ENCODE peak calls at places on chromosomes 4 and X, in six cellular contexts. One of them, this sample, is unnamed.
A peak's percentile ranks its signal among the peaks of the same experiment; 100 is the strongest.

GRCh38 chr4:21470531-21470930 is 478.0 kb downstream of the KCNIP4 start:
- DNase-seq in SK-N-SH: peak; percentile 14
- DNase-seq in GM23248: peak; percentile 69
- DNase-seq in adipocyte: peak; percentile 59
- DNase-seq in tibial nerve: no peak
- DNase-seq in CD8-positive, alpha-beta T cell: no peak
- DNase-seq in this sample: peak; percentile 65

GRCh38 chrX:152878976-152879755 is 18.7 kb upstream of the ZNF185 start:
- DNase-seq in tibial nerve: no peak
- DNase-seq in CD8-positive, alpha-beta T cell: no peak
- DNase-seq in adipocyte: no peak
- DNase-seq in SK-N-SH: no peak
- DNase-seq in GM23248: no peak
- DNase-seq in this sample: no peak

GRCh38 chr4:137083571-137083970 is 448.7 kb downstream of the PCDH18 start:
- DNase-seq in CD8-positive, alpha-beta T cell: no peak
- DNase-seq in adipocyte: peak; percentile 38
- DNase-seq in tibial nerve: no peak
- DNase-seq in GM23248: no peak
- DNase-seq in SK-N-SH: no peak
- DNase-seq in this sample: no peak

GRCh38 chrX:115894087-115894486 is 276.5 kb upstream of the AGTR2 start:
- DNase-seq in CD8-positive, alpha-beta T cell: no peak
- DNase-seq in SK-N-SH: peak; percentile 62
- DNase-seq in GM23248: no peak
- DNase-seq in adipocyte: no peak
- DNase-seq in tibial nerve: no peak
- DNase-seq in this sample: peak; percentile 51

GRCh38 chr4:39664828-39665731 is 26.4 kb upstream of the SMIM14 start:
- DNase-seq in adipocyte: peak; percentile 57
- DNase-seq in tibial nerve: no peak
- DNase-seq in SK-N-SH: no peak
- DNase-seq in CD8-positive, alpha-beta T cell: no peak
- DNase-seq in GM23248: peak; percentile 76
- DNase-seq in this sample: no peak

GRCh38 chrX:43224496-43224895 is 431.6 kb upstream of the MAOA start:
- DNase-seq in CD8-positive, alpha-beta T cell: no peak
- DNase-seq in GM23248: no peak
- DNase-seq in SK-N-SH: no peak
- DNase-seq in adipocyte: no peak
- DNase-seq in tibial nerve: no peak
- DNase-seq in this sample: no peak

GRCh38 chr4:472881-473574 is 25.9 kb downstream of the ZNF721 start:
- DNase-seq in CD8-positive, alpha-beta T cell: no peak
- DNase-seq in SK-N-SH: peak; percentile 36
- DNase-seq in adipocyte: peak; percentile 42
- DNase-seq in GM23248: peak; percentile 15
- DNase-seq in tibial nerve: no peak
- DNase-seq in this sample: no peak

GRCh38 chrX:132820675-132821074 is 137.8 kb downstream of the HS6ST2 start:
- DNase-seq in GM23248: no peak
- DNase-seq in SK-N-SH: no peak
- DNase-seq in CD8-positive, alpha-beta T cell: no peak
- DNase-seq in adipocyte: no peak
- DNase-seq in tibial nerve: no peak
- DNase-seq in this sample: no peak

GRCh38 chr4:67810011-67810410 is 55.8 kb upstream of the GNRHR start:
- DNase-seq in CD8-positive, alpha-beta T cell: no peak
- DNase-seq in GM23248: no peak
- DNase-seq in SK-N-SH: no peak
- DNase-seq in adipocyte: no peak
- DNase-seq in tibial nerve: no peak
- DNase-seq in this sample: no peak

GRCh38 chrX:103562801-103563200 is 22.5 kb upstream of the TCEAL4 start:
- DNase-seq in tibial nerve: no peak
- DNase-seq in SK-N-SH: no peak
- DNase-seq in CD8-positive, alpha-beta T cell: no peak
- DNase-seq in adipocyte: no peak
- DNase-seq in GM23248: peak; percentile 21
- DNase-seq in this sample: no peak

GRCh38 chr4:2812985-2813384 is 20.1 kb downstream of the SH3BP2 start:
- DNase-seq in GM23248: peak; percentile 36
- DNase-seq in SK-N-SH: no peak
- DNase-seq in CD8-positive, alpha-beta T cell: no peak
- DNase-seq in tibial nerve: no peak
- DNase-seq in adipocyte: no peak
- DNase-seq in this sample: no peak

GRCh38 chrX:69097451-69098236 is 67.6 kb downstream of the PJA1 start:
- DNase-seq in GM23248: no peak
- DNase-seq in CD8-positive, alpha-beta T cell: no peak
- DNase-seq in SK-N-SH: no peak
- DNase-seq in tibial nerve: no peak
- DNase-seq in adipocyte: no peak
- DNase-seq in this sample: no peak

DNA sequence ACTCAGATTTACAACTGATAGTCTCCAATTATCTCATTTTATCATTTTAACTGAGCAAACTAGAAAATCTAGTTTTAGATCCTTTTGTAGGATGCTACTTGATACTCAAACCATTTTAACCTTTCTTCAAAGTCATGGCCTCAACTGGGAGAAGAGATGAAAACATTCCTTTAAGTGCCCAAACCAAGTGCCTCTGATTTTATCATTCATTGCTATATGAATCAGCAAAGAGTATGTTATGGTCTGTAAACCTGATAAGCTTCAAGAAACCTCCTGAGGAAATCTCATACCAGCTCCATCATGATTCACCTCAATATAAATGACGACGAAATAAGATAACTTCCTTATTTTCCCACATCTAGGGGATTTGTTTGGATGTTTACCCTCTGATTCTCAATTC is 119.9 kb downstream of the FAM13A start:
- DNase-seq in SK-N-SH: no peak
- DNase-seq in CD8-positive, alpha-beta T cell: no peak
- DNase-seq in adipocyte: peak; percentile 39
- DNase-seq in tibial nerve: no peak
- DNase-seq in GM23248: peak; percentile 14
- DNase-seq in this sample: no peak
- H3K4me1 ChIP-seq in SK-N-SH: no peaks in the 10 kb centered on the region
- H3K4me1 ChIP-seq in CD8-positive, alpha-beta T cell: peaks cover 3% of the 10 kb centered on the region
- H3K4me1 ChIP-seq in adipocyte: peaks cover 31% of the 10 kb centered on the region
- H3K4me1 ChIP-seq in tibial nerve: no peaks in the 10 kb centered on the region
- H3K4me1 ChIP-seq in GM23248: peaks cover 20% of the 10 kb centered on the region
- H3K4me1 ChIP-seq in this sample: no peaks in the 10 kb centered on the region

DNA sequence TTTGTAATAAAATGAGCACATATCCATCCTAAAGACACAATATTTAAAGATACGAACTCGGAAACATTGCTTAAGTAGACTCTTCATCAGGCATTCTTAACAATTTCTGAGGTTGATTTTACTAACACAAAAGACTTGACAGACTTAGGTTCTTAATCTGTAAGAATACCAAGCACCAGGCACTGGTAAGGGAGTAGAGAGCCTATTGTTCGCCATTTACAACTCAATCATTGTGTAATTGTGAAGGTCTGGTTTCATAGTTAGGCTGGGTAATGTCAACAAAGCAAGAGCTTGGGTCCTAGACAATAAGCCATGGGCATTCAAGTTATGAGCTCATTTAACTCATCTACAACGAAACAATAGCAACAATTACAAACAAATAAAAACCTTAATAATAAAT is 664.2 kb upstream of the PCDH7 start:
- DNase-seq in adipocyte: no peak
- DNase-seq in tibial nerve: no peak
- DNase-seq in GM23248: no peak
- DNase-seq in SK-N-SH: no peak
- DNase-seq in CD8-positive, alpha-beta T cell: no peak
- DNase-seq in this sample: no peak
- H3K9me3 ChIP-seq in adipocyte: no peaks in the 10 kb centered on the region
- H3K9me3 ChIP-seq in tibial nerve: no peaks in the 10 kb centered on the region
- H3K9me3 ChIP-seq in GM23248: no peaks in the 10 kb centered on the region
- H3K9me3 ChIP-seq in SK-N-SH: no peaks in the 10 kb centered on the region
- H3K9me3 ChIP-seq in CD8-positive, alpha-beta T cell: no peaks in the 10 kb centered on the region
- H3K9me3 ChIP-seq in this sample: no peaks in the 10 kb centered on the region

GRCh38 chr4:78558421-78558820 is 6.9 kb downstream of the ANXA3 start:
- DNase-seq in tibial nerve: no peak
- DNase-seq in SK-N-SH: no peak
- DNase-seq in GM23248: peak; percentile 46
- DNase-seq in adipocyte: no peak
- DNase-seq in CD8-positive, alpha-beta T cell: no peak
- DNase-seq in this sample: no peak

GRCh38 chr4:78556655-78557054 is 5.1 kb downstream of the ANXA3 start:
- DNase-seq in SK-N-SH: no peak
- DNase-seq in GM23248: no peak
- DNase-seq in adipocyte: no peak
- DNase-seq in CD8-positive, alpha-beta T cell: no peak
- DNase-seq in tibial nerve: no peak
- DNase-seq in this sample: no peak

GRCh38 chr4:78561677-78562076 is 10.1 kb downstream of the ANXA3 start:
- DNase-seq in adipocyte: peak; percentile 65
- DNase-seq in tibial nerve: no peak
- DNase-seq in GM23248: peak; percentile 24
- DNase-seq in CD8-positive, alpha-beta T cell: no peak
- DNase-seq in SK-N-SH: no peak
- DNase-seq in this sample: no peak

GRCh38 chr4:78560296-78560963 is 8.9 kb downstream of the ANXA3 start:
- DNase-seq in tibial nerve: no peak
- DNase-seq in adipocyte: peak; percentile 69
- DNase-seq in SK-N-SH: no peak
- DNase-seq in CD8-positive, alpha-beta T cell: no peak
- DNase-seq in GM23248: peak; percentile 61
- DNase-seq in this sample: no peak

GRCh38 chr4:78557841-78558240 is 6.3 kb downstream of the ANXA3 start:
- DNase-seq in CD8-positive, alpha-beta T cell: no peak
- DNase-seq in SK-N-SH: no peak
- DNase-seq in GM23248: no peak
- DNase-seq in tibial nerve: no peak
- DNase-seq in adipocyte: no peak
- DNase-seq in this sample: no peak
- H3K4me1 ChIP-seq in CD8-positive, alpha-beta T cell: no peaks in the 10 kb centered on the region
- H3K4me1 ChIP-seq in SK-N-SH: peaks cover 17% of the 10 kb centered on the region
- H3K4me1 ChIP-seq in GM23248: peaks cover 62% of the 10 kb centered on the region
- H3K4me1 ChIP-seq in tibial nerve: peaks cover 7% of the 10 kb centered on the region
- H3K4me1 ChIP-seq in adipocyte: peaks cover 31% of the 10 kb centered on the region
- H3K4me1 ChIP-seq in this sample: no peaks in the 10 kb centered on the region

DNA sequence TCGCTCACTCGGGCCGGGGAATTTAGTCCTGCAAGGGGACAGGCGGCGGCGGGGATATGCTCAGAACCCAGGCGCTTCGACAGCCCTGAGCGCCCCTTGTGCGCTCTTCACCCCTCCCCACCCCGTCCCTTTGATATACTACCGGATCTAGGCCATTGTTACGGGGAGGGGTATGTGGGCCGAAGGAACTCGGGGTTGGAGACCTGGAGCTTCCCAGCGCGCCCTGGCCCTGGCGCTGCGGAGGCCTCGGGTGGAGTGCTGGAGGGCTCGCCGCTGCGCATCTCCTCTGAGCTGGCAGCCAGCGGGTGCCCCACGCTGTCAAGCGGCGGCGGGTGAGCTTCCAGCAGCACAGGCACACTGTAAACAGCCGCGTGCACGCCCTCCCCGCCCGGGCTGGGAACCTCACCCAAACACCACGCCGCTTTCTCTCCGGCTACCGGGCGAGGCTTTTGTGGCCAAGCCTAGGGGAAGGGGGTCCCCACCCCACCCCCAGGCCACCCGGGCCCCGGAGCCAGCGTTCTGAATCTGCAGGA is 54.5 kb upstream of the BCOR start:
- DNase-seq in GM23248: peak; percentile 67
- DNase-seq in tibial nerve: no peak
- DNase-seq in CD8-positive, alpha-beta T cell: no peak
- DNase-seq in adipocyte: no peak
- DNase-seq in SK-N-SH: peak; percentile 64
- DNase-seq in this sample: peak; percentile 55
- H3K9me3 ChIP-seq in GM23248: no peaks in the 10 kb centered on the region
- H3K9me3 ChIP-seq in tibial nerve: no peaks in the 10 kb centered on the region
- H3K9me3 ChIP-seq in CD8-positive, alpha-beta T cell: no peaks in the 10 kb centered on the region
- H3K9me3 ChIP-seq in adipocyte: no peaks in the 10 kb centered on the region
- H3K9me3 ChIP-seq in SK-N-SH: no peaks in the 10 kb centered on the region
- H3K9me3 ChIP-seq in this sample: no peaks in the 10 kb centered on the region

DNA sequence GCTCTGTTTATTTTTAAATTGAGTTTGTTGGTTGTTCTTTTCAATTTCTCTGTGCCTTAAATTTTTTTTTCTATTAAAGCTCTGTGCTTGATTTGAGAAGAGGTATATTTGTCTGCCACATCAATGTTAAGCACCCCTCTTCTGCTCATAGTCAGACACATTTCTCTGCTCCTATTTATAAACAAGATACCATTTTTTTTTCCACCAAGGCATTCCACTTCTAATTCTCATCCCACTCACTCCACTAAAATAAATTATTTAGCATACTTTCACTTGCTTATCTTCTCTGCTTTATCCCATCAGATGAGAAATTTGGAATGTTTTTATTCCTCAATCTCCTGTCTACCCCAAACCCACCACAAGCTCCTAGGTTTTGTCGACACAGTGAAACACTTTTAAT is 127.0 kb upstream of the PDE5A start:
- DNase-seq in CD8-positive, alpha-beta T cell: no peak
- DNase-seq in adipocyte: no peak
- DNase-seq in tibial nerve: no peak
- DNase-seq in GM23248: no peak
- DNase-seq in SK-N-SH: no peak
- DNase-seq in this sample: no peak
- H3K4me1 ChIP-seq in CD8-positive, alpha-beta T cell: no peaks in the 10 kb centered on the region
- H3K4me1 ChIP-seq in adipocyte: no peaks in the 10 kb centered on the region
- H3K4me1 ChIP-seq in tibial nerve: no peaks in the 10 kb centered on the region
- H3K4me1 ChIP-seq in GM23248: peaks cover 8% of the 10 kb centered on the region
- H3K4me1 ChIP-seq in SK-N-SH: no peaks in the 10 kb centered on the region
- H3K4me1 ChIP-seq in this sample: no peaks in the 10 kb centered on the region

This sample was measured in BE2C.